ENCODE peak calls at places on chromosome 1, in seven cellular contexts. R, Z, A, C, V, D and P are unnamed samples.

GRCh38 chr1:15326691-15327530 is 79.9 kb downstream of the FHAD1 start:
- DNase-seq in R (no peak), C (no peak), A (no peak), D (no peak), Z (peak; percentile 46), V (no peak), P (no peak)

GRCh38 chr1:214002472-214002871 is 14.7 kb downstream of the PROX1 start:
- DNase-seq in D (no peak), C (no peak), A (peak; percentile 54), V (no peak), Z (no peak), R (no peak), P (peak; percentile 17)

GRCh38 chr1:2587071-2587859 is 688 bp downstream of the PRXL2B start:
- DNase-seq in V (no peak), R (peak; percentile 14), A (no peak), Z (no peak), C (no peak), D (peak; percentile 36), P (peak; percentile 23)

GRCh38 chr1:66341446-66342089 is 192.4 kb upstream of the SGIP1 start:
- DNase-seq in C (no peak), Z (no peak), A (no peak), D (no peak), R (no peak), V (no peak), P (no peak)

GRCh38 chr1:26744075-26744958 is 43.4 kb upstream of the PIGV start:
- DNase-seq in V (peak; percentile 79), C (peak; percentile 65), D (peak; percentile 84), Z (peak; percentile 86), R (peak; percentile 56), A (peak; percentile 92), P (no peak)

GRCh38 chr1:20483098-20483832 is 2.7 kb downstream of the CAMK2N1 start:
- DNase-seq in A (no peak), D (no peak), R (no peak), Z (no peak), C (no peak), V (no peak), P (no peak)

GRCh38 chr1:158434755-158435154 is 8.7 kb upstream of the OR10K2 start:
- DNase-seq in V (no peak), R (no peak), A (no peak), C (no peak), D (no peak), Z (no peak), P (no peak)

GRCh38 chr1:231576804-231577718 is 48.6 kb downstream of the TSNAX start:
- DNase-seq in A (no peak), R (no peak), V (no peak), D (no peak), C (no peak), Z (no peak), P (no peak)

GRCh38 chr1:172399369-172400072 is 21.0 kb upstream of the C1orf105 start:
- DNase-seq in A (peak; percentile 81), R (no peak), C (peak; percentile 65), D (peak; percentile 66), V (peak; percentile 20), Z (peak; percentile 47), P (peak; percentile 38)

GRCh38 chr1:188463919-188464318 is 1635.2 kb downstream of the PLA2G4A start:
- DNase-seq in C (no peak), V (no peak), Z (no peak), A (no peak), D (no peak), R (no peak), P (no peak)
- TF ChIP-seq CTCF in C (no peak), V (no peak), Z (no peak), A (no peak), D (no peak), R (no peak), P (no peak)

DNA sequence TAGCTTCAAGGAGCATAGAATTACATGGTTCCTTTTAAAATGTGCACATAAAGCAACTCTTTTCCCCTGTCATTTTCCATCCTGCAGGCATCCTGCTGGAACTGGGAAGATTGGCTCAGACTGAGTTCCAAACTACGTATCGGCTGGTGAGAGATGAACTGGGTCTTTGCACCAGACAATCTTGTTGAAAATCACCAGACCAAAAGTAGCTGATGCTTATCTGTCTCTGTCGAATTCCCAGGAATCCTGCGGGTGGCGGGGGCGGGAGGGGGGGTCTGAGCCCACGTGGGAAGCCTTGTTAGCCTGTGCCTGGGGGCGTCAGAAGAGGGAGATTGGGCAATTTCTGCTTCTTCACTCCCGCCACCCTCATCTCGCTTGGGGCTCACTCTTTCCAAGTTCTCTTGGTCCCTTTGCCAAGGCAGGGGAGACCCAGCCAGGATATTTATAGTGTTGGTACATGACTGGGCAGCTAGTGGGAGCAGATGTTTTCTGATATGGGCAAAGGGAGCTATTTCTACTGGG is 90.1 kb upstream of the SLC25A33 start:
- DNase-seq in A (no peak), R (no peak), C (no peak), D (peak; percentile 58), V (no peak), Z (no peak), P (no peak)
- H3K27ac ChIP-seq in A (no peak overlapping the region), R (peak overlapping the region; percentile 49), C (no peak overlapping the region), D (peak overlapping the region; percentile 71), V (no peak overlapping the region), Z (no peak overlapping the region), P (peak overlapping the region; percentile 80)

GRCh38 chr1:53946252-53947171 is at the start of gene LRRC42:
- DNase-seq in R (no peak), Z (no peak), A (no peak), D (no peak), V (no peak), C (no peak), P (peak; percentile 93)
- TF ChIP-seq CTCF in R (no peak), Z (no peak), A (peak; percentile 57), D (peak; percentile 55), V (no peak), C (peak; percentile 22), P (peak; percentile 54)

DNA sequence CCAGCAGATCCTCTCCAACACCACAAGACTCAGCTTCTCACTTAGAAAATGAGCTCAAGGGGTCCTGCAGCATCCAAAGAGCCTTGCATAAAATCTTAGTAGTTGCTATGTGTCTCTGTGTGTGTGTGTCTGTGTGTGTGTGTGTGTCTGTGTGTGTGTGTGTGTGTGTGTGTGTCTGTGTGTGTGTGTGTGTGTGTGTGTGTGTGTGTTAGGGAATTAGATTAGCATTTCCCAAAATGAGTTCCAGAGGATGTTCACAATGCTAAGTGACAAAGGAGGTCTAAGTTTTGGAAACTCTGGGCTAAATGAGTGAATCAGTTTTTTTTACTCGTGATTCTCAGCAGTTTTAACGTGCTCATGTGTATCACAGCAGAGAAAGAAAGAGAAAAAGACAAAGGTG is 30.5 kb downstream of the TNNT2 start:
- DNase-seq in V (no peak), D (no peak), C (no peak), A (no peak), R (no peak), Z (no peak), P (no peak)
- H3K27ac ChIP-seq in V (no peak overlapping the region), D (no peak overlapping the region), C (no peak overlapping the region), A (peak overlapping the region; percentile 22), R (no peak overlapping the region), Z (no peak overlapping the region), P (no peak overlapping the region)